ENCODE peak calls at places on chromosomes 2 and 18, in seven cellular contexts. Z, G, F, R, L, C and D are unnamed samples.
A peak's percentile ranks its signal among the peaks of the same experiment; 100 is the strongest.

GRCh38 chr18:57029761-57030160 is 117.1 kb upstream of the BOD1L2 start:
- DNase-seq in L (no peak), R (no peak), Z (peak; percentile 40), C (no peak), F (no peak), G (no peak), D (peak; percentile 17)

GRCh38 chr18:14747513-14748474 is at the start of gene ANKRD30B:
- DNase-seq in R (no peak), G (no peak), C (peak; percentile 14), Z (peak; percentile 27), F (no peak), L (peak; percentile 9), D (no peak)

GRCh38 chr2:41872646-41873045 is 175.2 kb upstream of the PKDCC start:
- DNase-seq in Z (no peak), L (no peak), F (no peak), R (no peak), C (no peak), G (no peak), D (no peak)

GRCh38 chr2:44242929-44243328 is 32.4 kb upstream of the SLC3A1 start:
- DNase-seq in L (no peak), Z (no peak), G (no peak), F (no peak), R (no peak), C (no peak), D (no peak)

GRCh38 chr2:199814845-199815211 is 36.2 kb downstream of the FTCDNL1 start:
- DNase-seq in L (no peak), G (no peak), F (no peak), R (no peak), Z (no peak), C (no peak), D (no peak)

GRCh38 chr2:196403471-196403870 is 232.1 kb upstream of the STK17B start:
- DNase-seq in Z (no peak), G (no peak), C (no peak), L (no peak), R (no peak), F (no peak), D (no peak)

GRCh38 chr2:46167924-46168323 is 129.3 kb upstream of the EPAS1 start:
- DNase-seq in Z (no peak), L (no peak), R (no peak), F (no peak), C (no peak), G (no peak), D (no peak)

GRCh38 chr2:24871852-24872323 is 48.1 kb downstream of the ADCY3 start:
- DNase-seq in Z (no peak), R (no peak), G (no peak), L (no peak), C (no peak), F (no peak), D (no peak)

GRCh38 chr2:220499281-220499680 is 871.9 kb downstream of the SLC4A3 start:
- DNase-seq in R (no peak), L (no peak), Z (no peak), G (no peak), F (no peak), C (no peak), D (no peak)

GRCh38 chr2:225196579-225196978 is 154.3 kb upstream of the DOCK10 start:
- DNase-seq in L (no peak), R (no peak), C (no peak), Z (no peak), F (no peak), G (no peak), D (no peak)

GRCh38 chr2:186695081-186695756 is 1.4 kb downstream of the FAM171B start:
- DNase-seq in C (no peak), R (no peak), F (no peak), Z (peak; percentile 82), G (no peak), L (no peak), D (peak; percentile 53)

GRCh38 chr2:224764565-224765236 is 48.5 kb upstream of the CCDC195 start:
- DNase-seq in G (no peak), Z (no peak), F (no peak), L (peak; percentile 16), R (no peak), C (no peak), D (no peak)

GRCh38 chr2:214865400-214865799 is 55.9 kb upstream of the BARD1 start:
- DNase-seq in R (no peak), C (no peak), L (no peak), Z (no peak), G (no peak), F (no peak), D (no peak)

GRCh38 chr2:54350422-54350821 is 94.4 kb upstream of the TSPYL6 start:
- DNase-seq in L (no peak), R (no peak), C (no peak), F (no peak), Z (no peak), G (no peak), D (no peak)